ENCODE peak calls at places on chromosome 21, in eight cellular contexts. H is gastrocnemius medialis, Y is fibroblast of lung, F is cardiac fibroblast, R is heart right ventricle, N is cardiac muscle cell, V is tibial artery, G is IMR-90. I is an unnamed sample.

GRCh38 chr21:32653326-32653901 is 41.2 kb upstream of the CFAP298 start:
- DNase-seq in H (no peak), Y (no peak), F (peak; percentile 38), R (no peak), N (peak; percentile 44), V (no peak), G (peak; percentile 10), I (peak; percentile 51)

GRCh38 chr21:36567216-36567917 is 87.4 kb upstream of the CLDN14 start:
- DNase-seq in H (no peak), Y (peak; percentile 13), F (no peak), R (no peak), N (no peak), V (no peak), G (no peak), I (no peak)

GRCh38 chr21:21029159-21029558 is 30.9 kb downstream of the NCAM2 start:
- DNase-seq in H (no peak), Y (peak; percentile 41), F (peak; percentile 39), R (no peak), N (peak; percentile 64), V (no peak), G (no peak), I (no peak)

GRCh38 chr21:43195131-43196021 is 26.6 kb downstream of the CRYAA start:
- DNase-seq in H (peak; percentile 56), Y (no peak), F (peak; percentile 60), R (peak; percentile 67), N (peak; percentile 70), V (peak; percentile 54), G (no peak), I (peak; percentile 22)

GRCh38 chr21:32726742-32727477 is 903 bp downstream of the SYNJ1 start:
- DNase-seq in H (peak; percentile 15), Y (peak; percentile 21), F (peak; percentile 32), R (peak; percentile 41), N (peak; percentile 28), V (peak; percentile 65), G (peak; percentile 18), I (peak; percentile 30)

GRCh38 chr21:17900990-17901385 is 81.8 kb upstream of the C21orf91 start:
- DNase-seq in H (no peak), Y (no peak), F (no peak), R (no peak), N (no peak), V (no peak), G (no peak), I (no peak)

GRCh38 chr21:31526040-31526439 is 133.5 kb upstream of the SOD1 start:
- DNase-seq in H (no peak), Y (no peak), F (no peak), R (no peak), N (no peak), V (no peak), G (no peak), I (peak; percentile 45)

GRCh38 chr21:39807738-39808137 is 59.5 kb upstream of the PCP4 start:
- DNase-seq in H (no peak), Y (no peak), F (no peak), R (no peak), N (no peak), V (no peak), G (no peak), I (no peak)

GRCh38 chr21:15566692-15567091 is 163.1 kb upstream of the USP25 start:
- DNase-seq in H (no peak), Y (no peak), F (no peak), R (no peak), N (no peak), V (no peak), G (no peak), I (no peak)

GRCh38 chr21:37574751-37575150 is 208.2 kb downstream of the DYRK1A start:
- DNase-seq in H (no peak), Y (no peak), F (no peak), R (no peak), N (no peak), V (no peak), G (no peak), I (no peak)

GRCh38 chr21:34302496-34302895 is 61.3 kb upstream of the KCNE2 start:
- DNase-seq in H (no peak), Y (no peak), F (no peak), R (no peak), N (no peak), V (no peak), G (peak; percentile 1), I (no peak)

GRCh38 chr21:16418663-16419062 is 688.9 kb downstream of the USP25 start:
- DNase-seq in H (no peak), Y (peak; percentile 18), F (peak; percentile 8), R (no peak), N (no peak), V (no peak), G (no peak), I (no peak)

GRCh38 chr21:15014220-15014619 is 50.6 kb downstream of the NRIP1 start:
- DNase-seq in H (no peak), Y (peak; percentile 50), F (no peak), R (no peak), N (no peak), V (no peak), G (peak; percentile 41), I (no peak)

GRCh38 chr21:15015622-15016471 is 49.0 kb downstream of the NRIP1 start:
- DNase-seq in H (no peak), Y (peak; percentile 94), F (peak; percentile 43), R (no peak), N (peak; percentile 59), V (no peak), G (peak; percentile 91), I (peak; percentile 90)

GRCh38 chr21:43290529-43291346 is 121.9 kb downstream of the CRYAA start:
- DNase-seq in H (no peak), Y (no peak), F (no peak), R (no peak), N (no peak), V (no peak), G (no peak), I (no peak)

GRCh38 chr21:27424601-27425000 is 457.7 kb upstream of the ADAMTS5 start:
- DNase-seq in H (no peak), Y (no peak), F (peak; percentile 68), R (no peak), N (peak; percentile 63), V (no peak), G (peak; percentile 34), I (peak; percentile 7)

GRCh38 chr21:27339902-27340301 is 373.0 kb upstream of the ADAMTS5 start:
- DNase-seq in H (no peak), Y (no peak), F (peak; percentile 16), R (no peak), N (peak; percentile 15), V (no peak), G (peak; percentile 50), I (no peak)

GRCh38 chr21:44912158-44912473 is 8.6 kb downstream of the ITGB2 start:
- DNase-seq in H (no peak), Y (no peak), F (no peak), R (no peak), N (no peak), V (no peak), G (no peak), I (no peak)

GRCh38 chr21:44909719-44910118 is 11.0 kb downstream of the ITGB2 start:
- DNase-seq in H (no peak), Y (no peak), F (no peak), R (no peak), N (no peak), V (no peak), G (no peak), I (no peak)

GRCh38 chr21:44910229-44911065 is 10.3 kb downstream of the ITGB2 start:
- DNase-seq in H (no peak), Y (no peak), F (no peak), R (no peak), N (no peak), V (no peak), G (no peak), I (no peak)

GRCh38 chr21:44911066-44911383 is 9.7 kb downstream of the ITGB2 start:
- DNase-seq in H (no peak), Y (no peak), F (no peak), R (no peak), N (no peak), V (no peak), G (no peak), I (no peak)

GRCh38 chr21:44911384-44912157 is 9.1 kb downstream of the ITGB2 start:
- DNase-seq in H (peak; percentile 57), Y (no peak), F (no peak), R (peak; percentile 72), N (no peak), V (peak; percentile 94), G (no peak), I (peak; percentile 69)
- H3K4me3 ChIP-seq in H (no peak overlapping the region), Y (no peak overlapping the region), F (no peak overlapping the region), R (no peak overlapping the region), N (no peak overlapping the region), V (no peak overlapping the region), G (no peak overlapping the region), I (no peak overlapping the region)

DNA sequence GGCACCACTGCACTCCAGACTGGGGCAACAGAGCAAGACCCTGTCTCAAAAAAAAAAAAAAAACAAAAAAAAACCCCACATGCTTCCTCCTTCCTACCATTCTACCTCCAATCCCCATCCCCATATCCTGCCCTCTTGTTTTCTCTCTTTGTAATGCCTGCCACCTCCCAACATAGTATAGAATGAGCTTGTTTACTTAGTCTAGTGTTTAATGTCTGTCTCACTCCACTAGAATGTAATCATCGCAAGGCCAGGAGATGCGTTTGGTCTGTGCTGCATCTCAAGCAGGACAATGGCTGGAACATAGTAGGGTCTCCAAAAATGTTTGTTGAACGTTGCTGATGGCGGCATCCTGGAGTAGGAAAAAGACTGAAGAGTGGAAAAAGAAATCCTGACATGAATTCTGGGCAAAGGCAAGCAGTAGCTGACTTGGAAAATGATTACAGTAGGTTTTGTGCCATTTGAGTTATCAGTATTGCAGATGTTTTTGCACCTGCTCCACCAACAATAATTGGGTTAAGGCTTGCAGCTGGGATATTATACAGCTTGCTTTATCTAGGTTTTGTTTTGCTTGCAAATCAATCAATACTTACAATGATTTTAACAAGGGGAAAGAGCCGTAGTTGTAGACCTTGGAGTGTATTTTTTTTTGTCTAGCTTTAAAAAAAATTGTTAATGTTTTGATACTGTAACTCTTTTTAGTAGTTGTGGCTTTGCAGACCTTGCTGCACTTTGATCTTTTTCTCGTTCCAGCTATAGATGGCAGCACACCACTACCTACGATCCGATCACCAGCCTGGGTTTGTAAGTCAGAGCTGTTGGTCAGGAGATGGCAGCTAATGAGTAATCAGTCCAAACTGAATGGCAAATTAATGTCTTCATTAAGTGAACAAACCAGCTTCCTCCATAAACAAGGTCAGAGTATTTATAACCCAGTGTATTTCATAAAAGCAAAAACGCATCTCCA is 62.4 kb downstream of the BACH1 start:
- DNase-seq in H (no peak), Y (no peak), F (no peak), R (no peak), N (no peak), V (no peak), G (peak; percentile 40), I (peak; percentile 35)
- TF ChIP-seq CTCF in H (no peak), Y (no peak), F (no peak), R (no peak), N (no peak), V (no peak), G (no peak), I (peak; percentile 24)

DNA sequence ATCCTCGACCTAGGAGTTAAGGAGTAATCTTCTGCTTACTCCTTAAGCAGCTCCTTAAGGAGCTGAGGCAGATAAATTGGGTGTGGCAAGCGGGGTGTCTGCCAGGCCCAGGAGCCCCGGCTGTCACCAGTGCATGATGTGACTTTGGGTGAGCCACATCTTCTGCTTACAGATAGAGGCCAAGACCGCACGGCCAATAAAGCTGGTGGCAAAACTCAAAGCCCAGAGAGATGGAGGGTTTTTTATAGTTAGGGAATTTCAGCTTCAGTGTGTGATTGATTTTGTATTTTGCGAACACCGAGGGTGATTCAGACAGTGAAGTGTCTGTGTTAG is 9.8 kb downstream of the MX2 start:
- DNase-seq in H (no peak), Y (no peak), F (no peak), R (no peak), N (no peak), V (no peak), G (no peak), I (no peak)
- H3K4me3 ChIP-seq in H (no peak overlapping the region), Y (no peak overlapping the region), F (no peak overlapping the region), R (no peak overlapping the region), N (no peak overlapping the region), V (no peak overlapping the region), G (no peak overlapping the region), I (no peak overlapping the region)

GRCh38 chr21:45768741-45769049 is 125.2 kb downstream of the PCBP3 start:
- DNase-seq in H (no peak), Y (no peak), F (no peak), R (no peak), N (no peak), V (peak; percentile 39), G (no peak), I (no peak)
- TF ChIP-seq CTCF in H (no peak), Y (no peak), F (peak; percentile 9), R (no peak), N (peak; percentile 18), V (no peak), G (peak; percentile 3), I (no peak)